ENCODE peak calls at places on chromosomes 12 and 14, in six cellular contexts. F, H, I, R, C and N are unnamed samples.

GRCh38 chr14:104982548-104983230 is 2.9 kb upstream of the CLBA1 start:
- DNase-seq in F (peak), H (no peak), I (no peak), R (peak), C (no peak), N (no peak)

GRCh38 chr12:77402726-77403125 is 337.4 kb upstream of the E2F7 start:
- DNase-seq in F (no peak), H (peak), I (no peak), R (no peak), C (peak), N (peak)

GRCh38 chr14:88825078-88825458 is 617 bp downstream of the TTC8 start:
- DNase-seq in F (no peak), H (no peak), I (no peak), R (no peak), C (no peak), N (peak)

GRCh38 chr14:96838449-96838848 is 41.3 kb downstream of the VRK1 start:
- DNase-seq in F (no peak), H (no peak), I (no peak), R (no peak), C (no peak), N (no peak)

GRCh38 chr14:97281741-97282140 is 484.6 kb downstream of the VRK1 start:
- DNase-seq in F (no peak), H (no peak), I (no peak), R (no peak), C (no peak), N (no peak)

GRCh38 chr14:61351457-61351856 is 30.1 kb downstream of the PRKCH start:
- DNase-seq in F (no peak), H (no peak), I (no peak), R (no peak), C (no peak), N (no peak)

GRCh38 chr12:47316609-47317049 is 236.9 kb upstream of the AMIGO2 start:
- DNase-seq in F (no peak), H (no peak), I (no peak), R (no peak), C (peak), N (no peak)

GRCh38 chr14:22898302-22898894 is 15.4 kb downstream of the REM2 start:
- DNase-seq in F (no peak), H (no peak), I (peak), R (no peak), C (no peak), N (peak)

GRCh38 chr12:27576667-27577347 is 52.8 kb downstream of the PPFIBP1 start:
- DNase-seq in F (no peak), H (no peak), I (no peak), R (no peak), C (no peak), N (no peak)

GRCh38 chr14:51607677-51608076 is 44.0 kb upstream of the FRMD6 start:
- DNase-seq in F (no peak), H (no peak), I (peak), R (peak), C (peak), N (peak)

GRCh38 chr12:13124661-13125505 is 21.4 kb upstream of the GSG1 start:
- DNase-seq in F (no peak), H (no peak), I (peak), R (no peak), C (no peak), N (no peak)

GRCh38 chr14:31543969-31544799 is 17.0 kb upstream of the NUBPL start:
- DNase-seq in F (no peak), H (no peak), I (peak), R (no peak), C (no peak), N (peak)

GRCh38 chr12:94100990-94101901 is 47.1 kb upstream of the PLXNC1 start:
- DNase-seq in F (peak), H (peak), I (peak), R (peak), C (peak), N (peak)

GRCh38 chr12:49357099-49357678 is 10.1 kb upstream of the SPATS2 start:
- DNase-seq in F (no peak), H (no peak), I (peak), R (no peak), C (no peak), N (peak)

GRCh38 chr12:66964629-66965028 is 285.8 kb upstream of the GRIP1 start:
- DNase-seq in F (no peak), H (peak), I (no peak), R (no peak), C (no peak), N (peak)

GRCh38 chr12:31633464-31633863 is 26.0 kb upstream of the ETFBKMT start:
- DNase-seq in F (no peak), H (no peak), I (no peak), R (no peak), C (no peak), N (no peak)

GRCh38 chr12:113466770-113467153 is 4.9 kb downstream of the LHX5 start:
- DNase-seq in F (no peak), H (no peak), I (no peak), R (no peak), C (no peak), N (no peak)

GRCh38 chr12:113465808-113466769 is 5.6 kb downstream of the LHX5 start:
- DNase-seq in F (no peak), H (no peak), I (no peak), R (peak), C (no peak), N (no peak)

GRCh38 chr12:113462880-113463745 is 8.6 kb downstream of the LHX5 start:
- DNase-seq in F (no peak), H (no peak), I (no peak), R (peak), C (no peak), N (no peak)

GRCh38 chr12:113463746-113464743 is 7.6 kb downstream of the LHX5 start:
- DNase-seq in F (no peak), H (no peak), I (no peak), R (peak), C (no peak), N (no peak)

GRCh38 chr12:113464852-113465719 is 6.6 kb downstream of the LHX5 start:
- DNase-seq in F (no peak), H (no peak), I (no peak), R (peak), C (no peak), N (no peak)
- TF ChIP-seq CTCF in F (no peak), H (no peak), I (peak), R (no peak), C (no peak), N (no peak)

DNA sequence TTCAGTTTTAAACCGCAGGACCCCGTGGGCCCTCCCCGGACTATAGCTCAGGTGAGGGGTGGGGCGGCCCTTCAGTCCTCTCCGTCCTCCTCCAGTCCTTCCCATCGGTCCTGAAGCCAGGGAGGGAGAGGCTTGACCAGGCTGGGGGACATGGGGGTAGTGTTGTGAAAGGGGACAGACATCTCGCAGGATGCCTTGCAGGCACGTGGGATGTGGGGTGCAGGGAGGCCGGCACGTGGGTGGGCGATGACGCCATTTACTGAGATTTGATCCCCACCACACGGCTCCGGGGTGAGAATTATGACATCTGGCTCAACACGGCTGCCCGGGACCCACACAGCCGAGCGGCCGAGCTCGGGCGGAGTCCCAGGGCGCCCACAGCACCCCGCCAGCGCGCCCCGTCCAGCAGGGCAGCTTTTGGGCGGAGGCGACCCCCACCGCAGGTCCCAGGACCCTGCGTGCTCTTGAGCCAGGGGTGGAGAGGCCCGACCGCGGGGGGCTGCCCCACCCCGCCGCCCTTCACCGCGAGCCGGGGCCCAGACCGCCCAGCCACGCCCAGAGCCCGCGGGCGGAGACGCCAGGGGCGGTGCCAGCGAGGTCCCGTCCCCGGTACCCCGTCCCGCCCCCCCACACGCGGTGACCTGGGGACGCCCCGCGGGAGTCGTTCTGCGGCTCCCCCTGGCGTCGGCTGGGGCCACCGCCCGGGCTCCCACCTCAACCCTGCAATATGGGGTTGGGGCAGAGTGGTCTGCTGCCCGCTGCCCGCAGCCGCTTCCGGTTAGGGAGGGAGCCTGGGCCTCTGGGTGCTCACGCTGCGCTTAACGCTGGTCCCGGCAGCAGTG is 3.3 kb upstream of the EXOC3L4 start:
- DNase-seq in F (peak), H (no peak), I (no peak), R (peak), C (no peak), N (no peak)
- TF ChIP-seq CTCF in F (peak), H (peak), I (peak), R (peak), C (peak), N (peak)

DNA sequence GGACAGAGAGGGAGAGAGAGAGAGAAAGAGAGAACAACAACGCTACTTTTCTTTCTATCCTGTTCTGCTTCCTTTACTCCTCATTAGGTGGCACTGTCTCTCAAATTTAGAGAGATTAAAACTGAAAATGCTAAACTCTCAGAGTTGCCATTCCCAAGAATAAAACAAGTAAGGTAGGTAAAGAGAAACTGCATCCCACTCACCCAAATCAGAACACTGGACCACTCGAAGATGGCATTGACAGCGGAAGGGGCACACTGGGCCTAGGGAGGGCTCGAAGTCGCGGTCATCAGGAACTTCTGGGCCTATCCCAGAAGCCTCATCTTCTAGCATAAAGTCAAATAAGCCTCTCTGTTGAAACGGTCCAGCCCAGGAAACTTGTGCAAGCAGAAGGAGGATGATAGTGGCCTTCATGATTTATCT is 4.5 kb downstream of the DCN start:
- DNase-seq in F (no peak), H (no peak), I (peak), R (no peak), C (peak), N (peak)
- TF ChIP-seq CTCF in F (no peak), H (peak), I (peak), R (peak), C (peak), N (peak)

GRCh38 chr12:116726749-116727148 is 11.1 kb downstream of the SPRING1 start:
- DNase-seq in F (no peak), H (no peak), I (no peak), R (no peak), C (no peak), N (no peak)
- TF ChIP-seq CTCF in F (no peak), H (no peak), I (no peak), R (no peak), C (no peak), N (no peak)

GRCh38 chr12:20549115-20549719 is 145.9 kb upstream of the SLCO1C1 start:
- DNase-seq in F (no peak), H (peak), I (no peak), R (no peak), C (no peak), N (peak)
- TF ChIP-seq CTCF in F (no peak), H (peak), I (peak), R (peak), C (peak), N (peak)

DNA sequence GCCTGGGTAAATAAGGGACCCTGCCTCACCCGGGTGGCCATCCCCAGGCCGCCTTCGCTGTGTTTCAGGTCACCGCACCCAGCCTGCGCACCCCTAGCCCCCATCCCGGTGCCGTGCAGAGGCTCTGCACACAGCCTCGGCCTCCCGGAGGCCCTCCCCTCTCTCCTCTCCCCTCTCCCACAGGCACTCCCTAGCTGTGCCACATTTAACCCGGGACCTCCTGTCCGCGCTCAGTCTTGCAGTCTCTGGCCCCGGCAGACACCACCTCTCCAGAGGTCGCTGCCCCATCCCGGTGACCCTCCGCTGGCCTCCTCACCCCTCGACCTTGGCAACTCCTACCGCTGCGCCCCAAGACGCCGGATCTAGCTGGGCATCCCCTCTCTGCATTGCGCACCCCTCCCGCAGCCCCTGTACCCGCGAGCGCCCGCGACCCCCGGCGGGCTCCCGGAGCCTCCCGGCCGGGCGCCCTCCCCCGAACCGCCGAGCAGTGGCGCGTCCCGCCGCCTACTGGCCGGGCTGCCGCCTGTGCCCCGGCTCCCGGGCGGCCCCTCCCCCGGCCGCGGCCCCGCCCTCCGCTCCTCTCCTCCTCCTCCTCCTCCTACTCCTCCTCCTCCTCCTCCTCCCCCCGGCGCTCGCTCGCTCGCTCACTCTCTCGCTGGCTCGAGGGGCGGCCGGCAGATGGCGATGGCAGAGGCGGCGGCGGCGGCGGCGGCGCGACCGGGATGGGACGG is 120.7 kb downstream of the AACS start:
- DNase-seq in F (peak), H (peak), I (peak), R (peak), C (peak), N (peak)
- TF ChIP-seq CTCF in F (no peak), H (peak), I (peak), R (peak), C (peak), N (peak)

GRCh38 chr14:64516969-64517368 is 12.4 kb downstream of the ZBTB1 start:
- DNase-seq in F (no peak), H (no peak), I (no peak), R (no peak), C (no peak), N (no peak)

GRCh38 chr14:64518229-64518628 is 13.7 kb downstream of the ZBTB1 start:
- DNase-seq in F (no peak), H (no peak), I (no peak), R (no peak), C (no peak), N (no peak)

GRCh38 chr14:64513271-64513670 is 8.7 kb downstream of the ZBTB1 start:
- DNase-seq in F (no peak), H (no peak), I (no peak), R (no peak), C (no peak), N (no peak)

GRCh38 chr14:64510825-64511679 is 6.5 kb downstream of the ZBTB1 start:
- DNase-seq in F (no peak), H (peak), I (peak), R (no peak), C (no peak), N (peak)

DNA sequence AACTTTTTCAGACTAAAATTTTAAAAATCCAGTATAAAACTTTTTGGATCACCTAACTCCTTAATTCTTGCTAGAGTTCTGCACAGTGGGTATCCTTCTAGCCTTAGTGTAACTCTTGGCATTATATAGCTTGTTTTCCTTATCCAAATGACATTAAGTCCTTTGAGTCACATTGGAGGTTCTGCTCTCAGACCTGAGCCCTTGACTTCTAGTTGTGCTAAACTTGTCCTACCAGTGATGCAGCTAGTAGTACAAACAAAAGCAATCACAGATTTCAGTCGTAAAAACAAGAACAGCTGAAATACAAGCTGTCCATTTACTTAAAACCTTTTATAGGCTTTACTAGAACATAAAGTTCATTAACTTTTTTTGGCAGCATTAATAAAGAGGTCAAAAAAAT is 10.5 kb downstream of the ZBTB1 start:
- DNase-seq in F (no peak), H (no peak), I (no peak), R (no peak), C (no peak), N (no peak)
- TF ChIP-seq CTCF in F (no peak), H (no peak), I (no peak), R (no peak), C (no peak), N (no peak)